ENCODE peak calls at places on chromosomes 6 and 20, in six cellular contexts. Q, H, A, V, M and B are unnamed samples.

GRCh38 chr20:23255658-23256385 is 94.8 kb upstream of the NXT1 start:
- ATAC-seq in Q (no peak), H (peak; percentile 41), A (peak; percentile 71), V (no peak), M (no peak), B (no peak)

GRCh38 chr6:160015778-160016684 is 47.1 kb downstream of the IGF2R start:
- ATAC-seq in Q (no peak), H (no peak), A (no peak), V (no peak), M (peak; percentile 57), B (no peak)

GRCh38 chr6:29424575-29424974 is 9.8 kb downstream of the OR12D1 start:
- ATAC-seq in Q (no peak), H (no peak), A (no peak), V (no peak), M (no peak), B (no peak)

GRCh38 chr6:43221774-43222101 is 7.5 kb downstream of the DNPH1 start:
- ATAC-seq in Q (no peak), H (no peak), A (peak; percentile 5), V (no peak), M (no peak), B (no peak)

GRCh38 chr6:69881322-69882151 is 15.2 kb downstream of the COL19A1 start:
- ATAC-seq in Q (peak; percentile 88), H (no peak), A (no peak), V (no peak), M (no peak), B (no peak)

GRCh38 chr6:121399971-121400370 is 35.5 kb upstream of the GJA1 start:
- ATAC-seq in Q (no peak), H (no peak), A (no peak), V (no peak), M (no peak), B (no peak)

GRCh38 chr20:5203380-5203779 is 76.6 kb downstream of the CDS2 start:
- ATAC-seq in Q (no peak), H (no peak), A (no peak), V (no peak), M (no peak), B (no peak)

GRCh38 chr20:44943828-44944227 is 16.4 kb downstream of the TOMM34 start:
- ATAC-seq in Q (no peak), H (no peak), A (no peak), V (no peak), M (no peak), B (no peak)

GRCh38 chr6:156867121-156867520 is 89.9 kb downstream of the ARID1B start:
- ATAC-seq in Q (no peak), H (no peak), A (no peak), V (peak; percentile 16), M (no peak), B (no peak)

DNA sequence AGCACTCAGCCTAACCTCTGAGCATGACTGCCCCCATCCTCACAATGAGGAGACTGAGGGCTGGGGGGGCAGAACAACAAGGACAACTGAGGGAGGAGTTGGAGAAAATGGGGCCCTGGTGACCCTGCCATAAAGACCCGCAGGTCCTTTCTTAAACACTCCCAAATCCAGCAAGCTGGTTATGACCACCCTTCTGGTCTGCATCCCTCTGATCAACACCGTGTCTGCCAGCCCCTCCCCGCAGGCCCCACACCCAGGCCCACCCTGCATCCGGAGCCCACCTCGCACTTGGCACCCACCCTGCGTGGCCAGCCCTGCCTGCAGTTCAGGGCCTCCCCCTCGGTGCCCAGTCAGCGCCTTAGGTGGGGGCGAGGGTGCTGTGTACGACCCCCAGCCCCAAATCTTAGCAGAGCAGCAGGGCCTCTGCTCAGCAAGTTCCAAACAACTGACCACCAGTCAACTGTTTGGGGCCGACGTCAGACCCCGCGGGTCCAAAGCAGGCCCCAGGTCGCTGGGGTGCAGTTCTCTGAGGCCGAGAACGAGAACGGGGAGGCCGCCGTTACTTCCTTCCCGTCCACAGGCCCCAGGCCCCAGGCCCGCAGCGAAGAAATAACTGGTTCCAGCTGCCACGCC is 1.2 kb downstream of the ACSS1 start:
- ATAC-seq in Q (peak; percentile 52), H (no peak), A (no peak), V (no peak), M (no peak), B (no peak)
- H3K4me1 ChIP-seq in Q (peaks cover 47% of the 10 kb centered on the region), H (peaks cover 50% of the 10 kb centered on the region), A (peaks cover 91% of the 10 kb centered on the region), V (peaks cover 7% of the 10 kb centered on the region), M (peaks cover 52% of the 10 kb centered on the region), B (peaks cover 11% of the 10 kb centered on the region)

DNA sequence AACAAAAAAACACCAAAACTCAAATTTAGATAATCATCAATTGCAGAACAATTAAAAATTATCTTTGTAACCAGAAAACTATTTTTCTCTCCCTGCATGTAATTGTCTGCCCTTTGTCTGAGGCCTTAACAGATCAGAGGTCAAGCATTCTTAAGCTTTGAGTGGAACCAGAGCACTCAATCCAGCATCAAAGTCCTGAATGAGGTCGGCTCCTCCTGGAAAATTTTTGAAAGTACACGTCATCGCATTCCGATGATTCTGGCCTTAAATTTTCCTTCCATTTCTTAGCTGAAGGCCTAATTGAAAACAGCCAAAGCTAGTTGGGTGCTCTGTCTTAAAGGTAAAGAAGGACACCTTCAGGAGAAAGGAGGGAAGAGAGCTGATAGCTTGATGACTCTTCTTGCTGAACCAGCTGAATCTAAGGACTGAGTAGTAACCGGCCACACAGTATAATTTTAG is 510.2 kb upstream of the SULF2 start:
- ATAC-seq in Q (no peak), H (peak; percentile 83), A (peak; percentile 81), V (no peak), M (peak; percentile 85), B (peak; percentile 85)
- TF ChIP-seq EP300 in Q (no peak), H (peak; percentile 68), A (no peak), V (no peak), M (no peak), B (no peak)

GRCh38 chr6:93293399-93294271 is 125.7 kb downstream of the EPHA7 start:
- ATAC-seq in Q (no peak), H (no peak), A (no peak), V (no peak), M (no peak), B (no peak)

GRCh38 chr6:93299622-93300021 is 119.7 kb downstream of the EPHA7 start:
- ATAC-seq in Q (no peak), H (no peak), A (no peak), V (no peak), M (no peak), B (no peak)

GRCh38 chr6:93294879-93295278 is 124.5 kb downstream of the EPHA7 start:
- ATAC-seq in Q (no peak), H (no peak), A (no peak), V (no peak), M (no peak), B (no peak)

GRCh38 chr6:93300661-93301060 is 118.7 kb downstream of the EPHA7 start:
- ATAC-seq in Q (no peak), H (no peak), A (no peak), V (no peak), M (no peak), B (no peak)

DNA sequence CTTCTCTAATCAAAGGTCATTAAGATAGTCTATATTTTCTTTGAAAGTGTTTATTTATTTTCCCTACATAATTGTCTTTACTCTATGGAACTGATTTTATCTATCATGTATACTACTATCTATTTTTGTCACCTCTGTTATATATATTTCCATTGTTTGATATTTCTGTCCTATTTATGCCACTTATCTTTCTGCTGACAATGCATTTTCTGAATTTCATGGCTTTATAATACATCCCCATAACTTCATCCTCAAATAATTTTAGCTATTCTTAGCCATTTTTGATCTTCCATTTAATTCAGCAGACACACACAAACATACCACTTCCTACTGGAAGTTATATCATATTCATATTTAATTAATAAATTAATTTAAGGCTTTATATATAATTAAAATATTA is 123.7 kb downstream of the EPHA7 start:
- ATAC-seq in Q (no peak), H (no peak), A (no peak), V (no peak), M (no peak), B (no peak)
- H3K4me1 ChIP-seq in Q (no peaks in the 10 kb centered on the region), H (no peaks in the 10 kb centered on the region), A (no peaks in the 10 kb centered on the region), V (no peaks in the 10 kb centered on the region), M (no peaks in the 10 kb centered on the region), B (no peaks in the 10 kb centered on the region)

GRCh38 chr6:89023591-89024441 is 56.7 kb upstream of the PNRC1 start:
- ATAC-seq in Q (no peak), H (no peak), A (no peak), V (no peak), M (peak; percentile 69), B (peak; percentile 55)
- TF ChIP-seq EP300 in Q (no peak), H (no peak), A (no peak), V (no peak), M (no peak), B (no peak)